ENCODE peak calls at places on chromosomes 11 and 22, in five cellular contexts. X, L, Q, Y and D are unnamed samples.

GRCh38 chr11:4154503-4154902 is 59.9 kb downstream of the RRM1 start:
- DNase-seq in X (no peak), L (no peak), Q (no peak), Y (no peak), D (no peak)

GRCh38 chr11:17593466-17594245 is 46.6 kb downstream of the OTOG start:
- DNase-seq in X (no peak), L (no peak), Q (no peak), Y (peak; percentile 15), D (no peak)

GRCh38 chr11:75158241-75158640 is 7.3 kb downstream of the SLCO2B1 start:
- DNase-seq in X (no peak), L (no peak), Q (no peak), Y (no peak), D (no peak)

GRCh38 chr11:34238966-34239365 is 118.8 kb downstream of the ABTB2 start:
- DNase-seq in X (peak; percentile 20), L (peak; percentile 65), Q (no peak), Y (no peak), D (no peak)

GRCh38 chr11:77106759-77107158 is 4.1 kb downstream of the OMP start:
- DNase-seq in X (no peak), L (no peak), Q (no peak), Y (no peak), D (no peak)

GRCh38 chr11:47354913-47355282 is 2.4 kb upstream of the MYBPC3 start:
- DNase-seq in X (no peak), L (no peak), Q (no peak), Y (peak; percentile 52), D (peak; percentile 9)

GRCh38 chr11:10934293-10934850 is 76.5 kb upstream of the ZBED5 start:
- DNase-seq in X (no peak), L (peak; percentile 37), Q (no peak), Y (peak; percentile 42), D (no peak)

GRCh38 chr11:119310682-119311052 is 6.3 kb downstream of the MCAM start:
- DNase-seq in X (no peak), L (no peak), Q (no peak), Y (no peak), D (no peak)

GRCh38 chr11:65896009-65896999 is 3.9 kb downstream of the FOSL1 start:
- DNase-seq in X (no peak), L (no peak), Q (no peak), Y (no peak), D (peak; percentile 50)

GRCh38 chr11:68956547-68957254 is 24.1 kb downstream of the MRGPRD start:
- DNase-seq in X (no peak), L (no peak), Q (no peak), Y (no peak), D (no peak)

GRCh38 chr22:41302016-41302767 is 867 bp downstream of the ZC3H7B start:
- DNase-seq in X (no peak), L (peak; percentile 20), Q (no peak), Y (no peak), D (no peak)

GRCh38 chr22:44889233-44889878 is 120.4 kb downstream of the PHF21B start:
- DNase-seq in X (no peak), L (no peak), Q (no peak), Y (no peak), D (no peak)

GRCh38 chr11:68416070-68416578 is 44.4 kb upstream of the PPP6R3 start:
- DNase-seq in X (no peak), L (no peak), Q (no peak), Y (no peak), D (no peak)

GRCh38 chr11:12150831-12151382 is 40.5 kb downstream of the MICAL2 start:
- DNase-seq in X (peak; percentile 53), L (peak; percentile 78), Q (no peak), Y (no peak), D (peak; percentile 46)

GRCh38 chr22:46090051-46090591 is 60.2 kb upstream of the PPARA start:
- DNase-seq in X (no peak), L (no peak), Q (peak; percentile 51), Y (no peak), D (no peak)

GRCh38 chr22:46092646-46093410 is 57.5 kb upstream of the PPARA start:
- DNase-seq in X (no peak), L (no peak), Q (no peak), Y (no peak), D (no peak)

GRCh38 chr22:46092011-46092410 is 58.3 kb upstream of the PPARA start:
- DNase-seq in X (no peak), L (no peak), Q (no peak), Y (no peak), D (no peak)

GRCh38 chr22:46090631-46091201 is 59.6 kb upstream of the PPARA start:
- DNase-seq in X (no peak), L (no peak), Q (peak; percentile 29), Y (no peak), D (no peak)

DNA sequence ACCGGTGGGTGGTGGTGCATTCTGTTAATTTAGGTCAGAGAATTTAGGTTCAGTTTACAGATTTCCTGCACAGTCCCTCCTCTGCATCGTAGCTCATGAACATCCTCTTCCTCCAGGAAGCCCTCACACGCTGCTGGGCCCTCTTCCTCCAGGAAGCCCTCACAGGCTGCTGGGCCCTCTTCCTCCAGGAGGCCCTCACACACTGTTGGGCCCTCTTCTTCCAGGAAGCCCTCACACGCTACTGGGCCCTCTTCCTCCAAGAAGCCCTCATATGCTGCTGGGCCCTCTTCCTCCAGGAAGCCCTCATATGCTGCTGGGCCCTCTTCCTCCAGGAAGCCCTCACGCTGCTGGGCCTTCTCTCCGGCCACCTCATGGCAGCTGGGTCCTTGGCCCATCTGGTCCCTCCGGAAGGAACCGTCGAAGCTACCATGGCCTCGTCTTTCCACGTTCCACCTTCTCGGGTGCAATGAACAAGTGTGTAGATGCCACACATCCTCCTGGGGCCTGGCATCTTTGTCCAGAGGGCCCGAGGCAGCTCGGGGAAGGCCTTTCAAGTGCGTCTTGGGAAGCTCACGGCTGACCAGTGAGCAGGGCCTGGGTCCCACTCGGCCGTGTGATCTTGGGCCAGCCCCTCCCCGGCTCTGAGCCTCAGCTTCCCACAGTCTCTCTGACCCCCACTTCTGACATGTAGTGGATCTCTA is 58.9 kb upstream of the PPARA start:
- DNase-seq in X (no peak), L (no peak), Q (no peak), Y (no peak), D (no peak)
- TF ChIP-seq CTCF in X (no peak), L (no peak), Q (no peak), Y (no peak), D (no peak)

GRCh38 chr11:24714601-24715000 is 217.7 kb downstream of the LUZP2 start:
- DNase-seq in X (no peak), L (no peak), Q (no peak), Y (no peak), D (no peak)

GRCh38 chr11:24716403-24716802 is 219.6 kb downstream of the LUZP2 start:
- DNase-seq in X (no peak), L (no peak), Q (no peak), Y (no peak), D (no peak)
- TF ChIP-seq CTCF in X (no peak), L (no peak), Q (no peak), Y (no peak), D (no peak)

DNA sequence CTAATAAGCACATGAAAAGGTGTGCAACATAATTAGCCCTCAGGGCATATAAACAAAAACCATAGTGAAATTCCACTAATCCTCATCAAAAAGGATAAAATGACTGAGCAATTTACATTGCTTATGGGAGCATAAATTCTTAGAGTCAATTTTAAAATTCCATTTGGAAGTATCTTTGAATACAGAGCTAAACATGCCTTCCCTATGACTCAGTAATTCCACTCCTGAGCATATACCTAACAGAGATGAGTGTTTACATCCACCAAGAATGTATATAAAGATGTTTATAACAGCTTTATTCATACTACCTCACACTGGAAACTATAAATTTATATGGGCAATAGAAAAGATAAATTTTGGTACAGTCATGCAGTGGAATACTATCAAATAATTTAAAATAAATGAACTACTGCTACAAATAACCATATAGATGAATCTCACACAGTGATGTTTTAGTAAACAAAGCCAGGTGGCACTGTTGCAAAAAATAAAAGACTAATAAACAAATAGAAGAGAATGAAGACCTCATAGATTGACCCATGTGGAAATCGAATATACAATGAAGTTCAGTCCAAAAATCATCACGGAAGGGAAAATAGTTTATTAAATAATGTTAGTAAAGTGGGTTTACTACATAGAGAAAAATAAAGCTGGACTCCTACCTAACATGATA is 8.2 kb upstream of the OR2D2 start:
- DNase-seq in X (peak; percentile 8), L (no peak), Q (no peak), Y (no peak), D (peak; percentile 5)
- TF ChIP-seq CTCF in X (peak; percentile 17), L (peak; percentile 4), Q (no peak), Y (peak; percentile 43), D (no peak)

DNA sequence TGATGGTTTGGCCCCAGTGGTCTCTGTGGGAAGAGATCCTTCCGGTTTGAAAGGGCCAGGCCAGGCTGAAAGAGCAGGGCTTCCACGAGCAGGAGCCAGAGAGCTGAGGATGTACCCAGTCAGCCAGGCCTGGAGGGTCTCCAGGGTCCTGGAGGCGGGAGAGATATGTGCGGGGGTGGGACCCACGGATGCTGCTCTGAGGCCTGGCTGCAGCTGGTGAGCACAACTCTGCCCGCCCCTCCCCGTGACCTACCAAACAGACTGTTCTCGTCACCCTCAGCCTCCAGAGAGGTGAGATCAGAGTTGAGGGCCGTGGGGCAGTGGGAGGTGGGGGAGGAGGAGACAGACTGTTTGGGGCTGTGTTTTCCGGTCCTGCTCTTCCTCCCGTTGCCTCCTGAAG is 42.2 kb downstream of the TRIOBP start:
- DNase-seq in X (peak; percentile 83), L (no peak), Q (peak; percentile 88), Y (no peak), D (peak; percentile 72)
- TF ChIP-seq CTCF in X (peak; percentile 17), L (no peak), Q (no peak), Y (no peak), D (no peak)

GRCh38 chr11:67307545-67308001 is 4.2 kb downstream of the SSH3 start:
- DNase-seq in X (no peak), L (no peak), Q (no peak), Y (no peak), D (no peak)
- TF ChIP-seq CTCF in X (no peak), L (no peak), Q (no peak), Y (no peak), D (no peak)

DNA sequence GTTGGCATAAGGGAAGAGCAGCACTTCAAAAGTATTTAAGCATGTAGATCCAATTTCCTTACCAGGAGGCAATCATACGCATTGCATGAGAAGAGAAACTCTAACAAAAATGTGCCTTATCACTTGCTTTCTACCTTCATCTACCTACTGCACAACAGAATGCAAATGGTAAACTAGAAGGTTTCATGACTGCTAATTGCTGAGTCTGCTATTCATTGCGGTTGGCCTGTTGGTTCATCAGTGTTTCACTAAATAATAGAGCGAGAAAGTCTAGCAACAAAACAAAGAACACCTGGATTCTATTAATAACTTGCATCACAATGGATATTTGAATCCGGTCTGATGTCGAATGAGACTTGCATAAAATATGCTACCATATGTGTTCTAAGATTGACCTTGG is 229.0 kb downstream of the OPCML start:
- DNase-seq in X (no peak), L (no peak), Q (no peak), Y (no peak), D (no peak)
- TF ChIP-seq CTCF in X (no peak), L (no peak), Q (no peak), Y (no peak), D (no peak)